ENCODE peak calls at places on chromosomes 7 and 10, in four cellular contexts. E, X, H and Q are unnamed samples.

GRCh38 chr7:70630647-70631457 is 501.1 kb upstream of the GALNT17 start:
- DNase-seq in E (no peak), H (no peak), X (no peak), Q (no peak)

GRCh38 chr10:118465300-118465874 is 123.3 kb upstream of the FAM204A start:
- DNase-seq in E (no peak), X (no peak), H (no peak), Q (no peak)

GRCh38 chr7:138008588-138009349 is 6.9 kb upstream of the CREB3L2 start:
- DNase-seq in X (peak), H (peak), E (no peak), Q (peak)

GRCh38 chr7:92768501-92769360 is 67.6 kb downstream of the CDK6 start:
- DNase-seq in X (peak), E (no peak), H (peak), Q (peak)

GRCh38 chr7:159049266-159050025 is 95.2 kb downstream of the VIPR2 start:
- DNase-seq in E (no peak), H (no peak), X (no peak), Q (no peak)

GRCh38 chr7:128734777-128735342 is 4.3 kb upstream of the CALU start:
- DNase-seq in E (no peak), X (no peak), H (no peak), Q (no peak)

GRCh38 chr10:3426190-3426845 is 253.7 kb upstream of the PITRM1 start:
- DNase-seq in H (no peak), X (no peak), E (no peak), Q (no peak)

GRCh38 chr10:119701861-119702260 is 24.0 kb upstream of the INPP5F start:
- DNase-seq in H (no peak), X (no peak), E (no peak), Q (no peak)

GRCh38 chr7:101426303-101427011 is 63.8 kb downstream of the COL26A1 start:
- DNase-seq in H (no peak), X (no peak), E (no peak), Q (no peak)

GRCh38 chr10:74040200-74041126 is 42.5 kb downstream of the VCL start:
- DNase-seq in X (no peak), E (no peak), H (no peak), Q (no peak)

GRCh38 chr7:35185908-35186731 is 67.8 kb downstream of the TBX20 start:
- DNase-seq in X (peak), E (no peak), H (peak), Q (peak)

GRCh38 chr7:107718456-107719193 is 25.3 kb upstream of the CBLL1 start:
- DNase-seq in X (no peak), H (no peak), E (no peak), Q (no peak)

GRCh38 chr10:55630491-55631056 is 730.5 kb downstream of the ZWINT start:
- DNase-seq in X (no peak), H (no peak), E (no peak), Q (no peak)

GRCh38 chr7:93150200-93150835 is 2.1 kb upstream of the SAMD9L start:
- DNase-seq in H (no peak), X (no peak), E (no peak), Q (no peak)

GRCh38 chr7:131109757-131110293 is 217.9 kb upstream of the MKLN1 start:
- DNase-seq in H (peak), E (peak), X (peak), Q (peak)

GRCh38 chr7:77855371-77856083 is 57.0 kb downstream of the PHTF2 start:
- DNase-seq in H (no peak), X (peak), E (no peak), Q (peak)

GRCh38 chr7:149719050-149719899 is 54.1 kb downstream of the ZNF467 start:
- DNase-seq in H (no peak), E (no peak), X (no peak), Q (no peak)

GRCh38 chr10:19730071-19730470 is 86.2 kb upstream of the PLXDC2 start:
- DNase-seq in E (no peak), X (no peak), H (no peak), Q (no peak)

GRCh38 chr7:131250331-131250730 is 77.3 kb upstream of the MKLN1 start:
- DNase-seq in X (no peak), E (no peak), H (no peak), Q (no peak)

GRCh38 chr7:51299391-51300133 is 17.0 kb downstream of the COBL start:
- DNase-seq in H (no peak), X (no peak), E (no peak), Q (no peak)

GRCh38 chr7:63043657-63044543 is 954.7 kb upstream of the ZNF722 start:
- DNase-seq in H (no peak), X (no peak), E (no peak), Q (no peak)

GRCh38 chr7:21960922-21961321 is 15.2 kb upstream of the CDCA7L start:
- DNase-seq in H (no peak), E (no peak), X (no peak), Q (no peak)

GRCh38 chr7:78363866-78364265 is 565.3 kb downstream of the PHTF2 start:
- DNase-seq in X (no peak), H (no peak), E (no peak), Q (no peak)

GRCh38 chr7:115662120-115662519 is 368.4 kb downstream of the TFEC start:
- DNase-seq in E (no peak), H (no peak), X (no peak), Q (no peak)

GRCh38 chr7:142557971-142558582 is 191.2 kb upstream of the PRSS1 start:
- DNase-seq in X (no peak), E (no peak), H (peak), Q (no peak)

GRCh38 chr10:35813219-35813618 is 171.1 kb upstream of the FZD8 start:
- DNase-seq in E (no peak), X (no peak), H (no peak), Q (no peak)

GRCh38 chr7:158809596-158809995 is 19.7 kb downstream of the ESYT2 start:
- DNase-seq in X (no peak), H (peak), E (no peak), Q (no peak)

GRCh38 chr10:95788830-95789229 is 32.9 kb downstream of the ENTPD1 start:
- DNase-seq in E (no peak), H (no peak), X (no peak), Q (no peak)

GRCh38 chr7:101179117-101179779 is 845 bp downstream of the NAT16 start:
- DNase-seq in E (no peak), X (no peak), H (no peak), Q (no peak)

GRCh38 chr7:22333680-22334141 is 23.2 kb downstream of the RAPGEF5 start:
- DNase-seq in H (no peak), E (no peak), X (peak), Q (no peak)

GRCh38 chr7:6536262-6536770 is 14.9 kb downstream of the GRID2IP start:
- DNase-seq in H (peak), X (no peak), E (no peak), Q (no peak)